ENCODE peak calls at places on chromosomes 11 and 22, in six cellular contexts. J is H1, Z is IMR-90, R is H9, O is neuronal stem cell, X is trophoblast cell. G is an unnamed sample.

GRCh38 chr11:73223998-73224730 is 6.1 kb downstream of the P2RY2 start:
- DNase-seq in J (no peak), Z (no peak), R (peak), O (no peak), X (no peak), G (no peak)

GRCh38 chr22:25759825-25760231 is 17.8 kb downstream of the MYO18B start:
- DNase-seq in J (no peak), Z (peak), R (no peak), O (no peak), X (peak), G (peak)

GRCh38 chr11:102287963-102288744 is 29.1 kb upstream of the BIRC3 start:
- DNase-seq in J (no peak), Z (peak), R (peak), O (peak), X (peak), G (peak)

GRCh38 chr11:108663154-108663877 is 1.6 kb upstream of the DDX10 start:
- DNase-seq in J (no peak), Z (no peak), R (no peak), O (no peak), X (no peak), G (no peak)

GRCh38 chr22:39350803-39351688 is 1.3 kb downstream of the SYNGR1 start:
- DNase-seq in J (no peak), Z (no peak), R (peak), O (no peak), X (no peak), G (no peak)

GRCh38 chr22:41641854-41642253 is 20.8 kb downstream of the XRCC6 start:
- DNase-seq in J (no peak), Z (no peak), R (no peak), O (no peak), X (no peak), G (no peak)

GRCh38 chr11:57251491-57252104 is 14.5 kb upstream of the APLNR start:
- DNase-seq in J (no peak), Z (peak), R (no peak), O (no peak), X (no peak), G (no peak)

GRCh38 chr11:73317373-73317772 is 9.3 kb downstream of the ARHGEF17 start:
- DNase-seq in J (no peak), Z (no peak), R (no peak), O (no peak), X (no peak), G (no peak)

GRCh38 chr11:69104212-69104855 is 51.4 kb upstream of the SMIM38 start:
- DNase-seq in J (no peak), Z (no peak), R (no peak), O (no peak), X (no peak), G (no peak)

GRCh38 chr11:121554552-121554951 is 101.8 kb upstream of the SORL1-AS1 start:
- DNase-seq in J (no peak), Z (no peak), R (no peak), O (no peak), X (no peak), G (no peak)
- H2AFZ ChIP-seq in J (no peak), Z (no peak), R (no peak), O (no peak), X (no peak), G (no peak)

GRCh38 chr11:41789376-41789775 is 329.9 kb upstream of the LRRC4C start:
- DNase-seq in J (no peak), Z (no peak), R (no peak), O (no peak), X (no peak), G (no peak)
- H3K14ac ChIP-seq in J (no peak), Z (no peak), R (no peak), O (no peak), X (no peak), G (no peak)

DNA sequence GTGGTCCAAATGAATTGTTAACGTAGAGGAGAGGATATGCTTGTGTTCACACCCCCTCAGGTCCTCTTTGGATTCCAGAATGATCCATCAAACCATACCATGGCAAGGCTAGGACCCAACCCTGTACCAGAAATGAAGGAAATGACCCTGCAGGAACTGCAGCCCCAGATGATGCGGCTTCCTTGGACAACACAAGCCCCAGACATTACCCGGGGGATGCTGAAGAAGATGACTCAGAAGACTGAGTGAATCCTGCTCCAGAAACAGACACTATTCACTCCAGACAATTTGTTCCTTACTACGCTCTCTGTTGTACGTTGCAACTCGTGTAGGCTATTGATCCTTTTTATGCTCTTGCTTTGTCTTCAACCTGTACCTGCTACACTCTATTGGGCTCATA is 15.2 kb upstream of the MTMR2 start:
- DNase-seq in J (no peak), Z (peak), R (no peak), O (no peak), X (no peak), G (no peak)
- H3K4ac ChIP-seq in J (no peak), Z (no peak), R (no peak), O (no peak), X (no peak), G (no peak)

GRCh38 chr11:70811483-70811882 is 413.2 kb downstream of the CTTN start:
- DNase-seq in J (no peak), Z (no peak), R (no peak), O (no peak), X (no peak), G (no peak)
- H2AFZ ChIP-seq in J (no peak), Z (no peak), R (no peak), O (no peak), X (no peak), G (no peak)

G was measured in mesenchymal stem cell.